ENCODE peak calls at places on chromosomes 16 and 17, in ten cellular contexts. X is K562, R is AG04450, Q is endothelial cell of umbilical vein, D is transverse colon, S is heart left ventricle, T is fibroblast of pulmonary artery, H is astrocyte of the cerebellum, M is A549, I is upper lobe of left lung. L is an unnamed sample.

GRCh38 chr17:6591599-6592158 is 35.3 kb upstream of the PITPNM3 start:
- DNase-seq in X (no peak), R (peak), Q (no peak), D (no peak), S (no peak), T (peak), H (peak), M (peak), I (peak), L (peak)

GRCh38 chr17:76720941-76721340 is 5.5 kb downstream of the JMJD6 start:
- DNase-seq in X (no peak), R (no peak), Q (no peak), D (no peak), S (no peak), T (no peak), H (no peak), M (no peak), I (peak), L (no peak)

GRCh38 chr17:81252336-81253329 is 13.5 kb downstream of the NDUFAF8 start:
- DNase-seq in X (no peak), R (no peak), Q (no peak), D (no peak), S (no peak), T (no peak), H (no peak), M (no peak), I (no peak), L (no peak)

GRCh38 chr16:24075929-24076716 is 180.0 kb upstream of the CACNG3 start:
- DNase-seq in X (peak), R (no peak), Q (no peak), D (no peak), S (no peak), T (no peak), H (no peak), M (no peak), I (peak), L (no peak)

GRCh38 chr17:38724337-38724988 is 5.7 kb upstream of the CISD3 start:
- DNase-seq in X (no peak), R (no peak), Q (peak), D (peak), S (peak), T (no peak), H (no peak), M (no peak), I (no peak), L (peak)

GRCh38 chr16:27778926-27779570 is 229.1 kb downstream of the KATNIP start:
- DNase-seq in X (no peak), R (no peak), Q (no peak), D (no peak), S (no peak), T (no peak), H (no peak), M (no peak), I (no peak), L (no peak)

GRCh38 chr16:55368205-55368604 is 44.2 kb downstream of the IRX6 start:
- DNase-seq in X (no peak), R (no peak), Q (no peak), D (no peak), S (no peak), T (no peak), H (no peak), M (no peak), I (no peak), L (no peak)

GRCh38 chr17:49252148-49252682 is 21.6 kb upstream of the PHOSPHO1 start:
- DNase-seq in X (peak), R (no peak), Q (no peak), D (no peak), S (no peak), T (peak), H (no peak), M (peak), I (peak), L (no peak)

GRCh38 chr17:885971-886571 is 93.5 kb downstream of the NXN start:
- DNase-seq in X (no peak), R (no peak), Q (no peak), D (peak), S (no peak), T (no peak), H (no peak), M (no peak), I (no peak), L (no peak)

GRCh38 chr17:74803388-74803930 is 27.3 kb upstream of the NAT9 start:
- DNase-seq in X (no peak), R (no peak), Q (no peak), D (no peak), S (no peak), T (no peak), H (no peak), M (no peak), I (no peak), L (no peak)

GRCh38 chr17:14575349-14575966 is 274.6 kb downstream of the HS3ST3B1 start:
- DNase-seq in X (no peak), R (peak), Q (no peak), D (no peak), S (no peak), T (no peak), H (no peak), M (no peak), I (no peak), L (peak)

GRCh38 chr17:63150994-63151464 is 185.0 kb downstream of the TANC2 start:
- DNase-seq in X (no peak), R (peak), Q (no peak), D (no peak), S (no peak), T (peak), H (no peak), M (no peak), I (no peak), L (peak)

GRCh38 chr16:49687603-49688002 is 168.3 kb downstream of the ZNF423 start:
- DNase-seq in X (no peak), R (no peak), Q (no peak), D (no peak), S (no peak), T (no peak), H (no peak), M (no peak), I (no peak), L (no peak)

GRCh38 chr16:12750554-12750918 is 53.2 kb downstream of the CPPED1 start:
- DNase-seq in X (no peak), R (no peak), Q (no peak), D (no peak), S (no peak), T (no peak), H (no peak), M (no peak), I (no peak), L (no peak)

GRCh38 chr16:19860146-19861030 is 24.3 kb downstream of the GPRC5B start:
- DNase-seq in X (no peak), R (peak), Q (no peak), D (no peak), S (no peak), T (peak), H (peak), M (no peak), I (no peak), L (peak)

GRCh38 chr17:6096201-6097004 is 26.2 kb downstream of the WSCD1 start:
- DNase-seq in X (no peak), R (no peak), Q (no peak), D (no peak), S (no peak), T (no peak), H (no peak), M (no peak), I (no peak), L (no peak)

GRCh38 chr16:20612551-20613470 is 36.6 kb upstream of the ACSM2B start:
- DNase-seq in X (no peak), R (no peak), Q (no peak), D (no peak), S (no peak), T (no peak), H (no peak), M (no peak), I (peak), L (no peak)

GRCh38 chr17:74763565-74764387 is 12.4 kb downstream of the NAT9 start:
- DNase-seq in X (no peak), R (no peak), Q (no peak), D (peak), S (no peak), T (no peak), H (no peak), M (peak), I (no peak), L (no peak)

GRCh38 chr17:14301761-14302401 is 1.0 kb downstream of the HS3ST3B1 start:
- DNase-seq in X (no peak), R (no peak), Q (peak), D (peak), S (peak), T (peak), H (no peak), M (peak), I (peak), L (peak)

GRCh38 chr17:69609495-69610315 is 195.2 kb downstream of the MAP2K6 start:
- DNase-seq in X (peak), R (no peak), Q (peak), D (no peak), S (peak), T (peak), H (no peak), M (peak), I (no peak), L (peak)

GRCh38 chr16:57042157-57043111 is 49.9 kb upstream of the CPNE2 start:
- DNase-seq in X (no peak), R (no peak), Q (no peak), D (peak), S (no peak), T (no peak), H (no peak), M (no peak), I (no peak), L (peak)

GRCh38 chr17:19672009-19672837 is 23.7 kb downstream of the ALDH3A2 start:
- DNase-seq in X (no peak), R (no peak), Q (peak), D (peak), S (peak), T (no peak), H (no peak), M (no peak), I (peak), L (no peak)

GRCh38 chr17:12643812-12644211 is 21.9 kb upstream of the MYOCD start:
- DNase-seq in X (no peak), R (no peak), Q (no peak), D (no peak), S (no peak), T (no peak), H (no peak), M (peak), I (no peak), L (no peak)

GRCh38 chr16:50509521-50510341 is 38.5 kb upstream of the NKD1 start:
- DNase-seq in X (peak), R (no peak), Q (peak), D (peak), S (no peak), T (peak), H (no peak), M (peak), I (no peak), L (peak)

GRCh38 chr17:68085751-68086445 is 50.4 kb downstream of the KPNA2 start:
- DNase-seq in X (no peak), R (no peak), Q (peak), D (peak), S (no peak), T (no peak), H (no peak), M (no peak), I (no peak), L (no peak)

GRCh38 chr16:67151431-67152097 is 766 bp upstream of the B3GNT9 start:
- DNase-seq in X (peak), R (no peak), Q (no peak), D (no peak), S (no peak), T (no peak), H (no peak), M (peak), I (no peak), L (no peak)
- H3K4me3 ChIP-seq in X (no peak), R (peak), Q (no peak), D (no peak), S (peak), T (no peak), H (no peak), M (peak), I (peak), L (no peak)

GRCh38 chr16:68234188-68235104 is 1.5 kb downstream of the ESRP2 start:
- DNase-seq in X (no peak), R (no peak), Q (no peak), D (peak), S (peak), T (no peak), H (no peak), M (no peak), I (peak), L (no peak)

GRCh38 chr16:68233835-68234187 is 2.1 kb downstream of the ESRP2 start:
- DNase-seq in X (no peak), R (no peak), Q (no peak), D (no peak), S (no peak), T (no peak), H (no peak), M (no peak), I (no peak), L (no peak)

GRCh38 chr16:68235882-68236803 is at the start of gene ESRP2:
- DNase-seq in X (no peak), R (no peak), Q (no peak), D (peak), S (peak), T (no peak), H (no peak), M (no peak), I (peak), L (no peak)

GRCh38 chr16:68236804-68237242 is 896 bp upstream of the ESRP2 start:
- DNase-seq in X (no peak), R (no peak), Q (peak), D (peak), S (peak), T (no peak), H (no peak), M (no peak), I (no peak), L (peak)

GRCh38 chr16:68235105-68235881 is 634 bp downstream of the ESRP2 start:
- DNase-seq in X (no peak), R (no peak), Q (no peak), D (peak), S (peak), T (no peak), H (no peak), M (no peak), I (no peak), L (no peak)
- TF ChIP-seq CTCF in X (no peak), R (no peak), Q (no peak), D (no peak), S (no peak), T (no peak), H (no peak), M (no peak), I (no peak), L (no peak)

DNA sequence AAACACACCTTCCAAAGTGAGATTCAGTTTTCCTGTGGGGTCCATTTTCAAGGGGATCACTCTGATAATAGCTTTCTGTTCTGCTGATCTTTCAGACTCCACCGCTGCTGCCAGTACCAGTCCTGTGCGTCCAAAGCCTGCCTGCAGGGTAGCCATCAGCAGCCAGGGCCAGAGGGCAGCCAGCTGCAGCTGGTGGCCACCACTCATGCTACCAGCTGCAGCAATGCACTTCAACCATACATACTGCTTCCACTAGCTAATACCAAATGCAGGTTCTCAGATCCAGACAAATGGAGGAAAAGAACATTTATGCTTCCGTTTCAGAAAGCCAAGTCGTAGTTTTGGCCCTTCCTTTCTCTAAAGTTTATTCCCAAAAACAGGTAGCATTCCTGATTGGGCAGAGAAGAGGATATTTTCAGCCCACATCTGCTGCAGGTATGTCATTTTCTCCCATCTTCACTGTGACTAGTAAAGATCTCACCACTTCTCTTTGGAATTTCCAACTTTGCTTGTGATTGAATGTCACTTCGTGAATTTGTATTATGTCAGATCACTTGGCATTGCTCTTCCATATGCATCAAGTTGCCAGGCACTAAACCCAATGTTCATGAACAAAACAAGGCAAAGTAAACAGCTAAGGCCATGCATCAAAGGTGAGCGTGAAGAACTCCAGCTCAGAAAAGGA is 1.8 kb downstream of the RNF43 start:
- DNase-seq in X (peak), R (no peak), Q (no peak), D (peak), S (no peak), T (no peak), H (no peak), M (no peak), I (peak), L (no peak)
- H3K4me3 ChIP-seq in X (peak), R (no peak), Q (no peak), D (peak), S (peak), T (no peak), H (peak), M (peak), I (peak), L (no peak)

GRCh38 chr17:17693253-17693954 is 12.1 kb downstream of the RAI1 start:
- DNase-seq in X (no peak), R (no peak), Q (peak), D (peak), S (peak), T (no peak), H (no peak), M (peak), I (peak), L (no peak)
- TF ChIP-seq CTCF in X (no peak), R (no peak), Q (no peak), D (no peak), S (no peak), T (no peak), H (peak), M (no peak), I (no peak), L (peak)

DNA sequence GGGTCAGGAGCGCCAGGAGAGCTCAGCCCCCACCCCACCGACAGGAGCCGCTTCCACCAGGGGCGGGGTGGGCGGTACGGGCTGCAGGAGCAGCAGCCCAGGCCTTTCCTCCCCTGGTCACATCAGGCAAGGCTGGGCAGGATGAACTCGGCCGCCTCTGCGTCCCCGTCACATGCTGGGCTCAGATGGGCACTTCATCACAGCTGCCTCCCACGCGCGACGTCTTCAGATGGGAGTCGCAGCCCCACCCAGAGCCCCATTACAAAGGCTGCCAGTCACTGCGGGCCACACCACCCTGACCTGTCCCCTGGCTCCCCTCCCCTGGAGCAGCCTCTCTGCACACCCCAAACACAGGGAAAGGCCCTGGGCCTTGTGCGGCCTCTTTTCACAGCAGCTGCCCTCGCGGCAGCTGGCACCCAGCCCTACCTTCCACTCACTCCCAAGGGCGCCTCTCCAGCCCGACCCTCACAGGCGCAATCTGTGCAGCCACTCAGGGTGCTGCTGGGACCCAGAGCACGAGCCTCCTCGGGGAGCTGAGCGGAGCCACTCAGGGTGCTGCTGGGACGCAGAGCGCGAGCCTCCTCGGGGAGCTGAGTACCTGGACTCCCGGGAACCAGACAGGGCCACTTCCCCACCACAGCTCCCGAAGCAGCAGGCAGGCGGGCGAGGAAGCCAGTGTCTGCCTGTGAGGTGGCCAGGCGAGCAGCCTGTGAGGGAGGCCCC is 4.7 kb downstream of the ZNF598 start:
- DNase-seq in X (no peak), R (no peak), Q (no peak), D (no peak), S (no peak), T (no peak), H (no peak), M (no peak), I (no peak), L (no peak)
- H3K4me3 ChIP-seq in X (no peak), R (no peak), Q (no peak), D (no peak), S (no peak), T (no peak), H (no peak), M (no peak), I (no peak), L (no peak)

DNA sequence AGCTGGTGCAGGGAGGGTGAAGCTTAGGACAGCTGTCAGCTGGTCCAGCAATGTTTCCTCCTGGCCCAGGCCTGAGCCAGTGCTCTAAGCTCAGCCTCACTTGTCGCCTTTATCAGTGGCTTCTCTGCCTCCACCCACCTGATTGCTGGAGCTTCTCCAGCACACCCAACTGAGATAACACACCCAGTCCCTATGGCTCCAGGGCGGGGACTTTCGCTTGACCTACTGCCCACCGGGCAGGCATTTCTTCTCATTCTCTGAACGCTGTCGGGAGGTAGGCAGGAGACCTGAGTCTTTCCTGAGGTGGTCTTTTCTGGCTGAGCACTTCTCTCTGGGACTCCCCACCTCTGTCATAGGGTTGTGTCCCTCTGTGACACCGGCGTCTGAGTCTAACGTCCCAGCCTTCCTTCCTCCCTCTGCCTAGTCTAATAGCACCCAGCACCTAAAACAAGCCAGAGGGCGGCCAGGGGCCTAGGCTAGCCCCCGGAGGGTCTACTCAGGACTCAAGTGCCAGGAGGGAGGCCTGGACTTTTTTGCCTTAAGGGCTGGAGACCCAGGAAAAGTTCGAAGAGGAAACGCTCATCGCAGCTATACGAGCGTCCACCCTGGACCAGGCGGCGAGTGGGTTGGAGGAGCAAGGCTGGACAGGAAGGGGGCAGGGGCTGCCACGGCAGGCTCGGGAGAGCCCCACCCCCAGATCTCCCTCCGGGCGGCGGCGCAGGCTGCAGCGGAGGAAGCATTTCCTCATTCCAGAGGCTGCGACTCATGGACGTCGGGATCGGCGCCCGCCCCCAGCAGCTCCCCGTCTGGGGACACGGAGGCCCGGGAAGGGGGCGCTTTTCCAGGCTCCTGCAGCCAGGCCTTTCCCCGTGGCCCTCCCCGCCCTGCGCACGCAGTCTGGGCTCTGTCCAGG is 756 bp downstream of the TAX1BP3 start:
- DNase-seq in X (peak), R (peak), Q (peak), D (peak), S (peak), T (peak), H (peak), M (peak), I (peak), L (peak)
- TF ChIP-seq CTCF in X (no peak), R (no peak), Q (peak), D (peak), S (no peak), T (no peak), H (no peak), M (peak), I (no peak), L (peak)

L was measured in astrocyte of the spinal cord.